ENCODE peak calls at places on chromosomes 7 and 10, in four cellular contexts. O, C, T and E are unnamed samples.

GRCh38 chr7:111074071-111074771 is 16.7 kb upstream of the LRRN3 start:
- DNase-seq in O (no peak), C (no peak), T (no peak), E (no peak)

GRCh38 chr10:74056081-74056818 is 58.3 kb downstream of the VCL start:
- DNase-seq in O (no peak), C (peak), T (no peak), E (no peak)

GRCh38 chr7:132181371-132181770 is 394.9 kb downstream of the PLXNA4 start:
- DNase-seq in O (no peak), C (no peak), T (no peak), E (no peak)

GRCh38 chr10:75294518-75294865 is 58.7 kb upstream of the COMTD1 start:
- DNase-seq in O (no peak), C (no peak), T (no peak), E (no peak)

GRCh38 chr10:32266979-32267378 is 80.0 kb downstream of the EPC1 start:
- DNase-seq in O (no peak), C (no peak), T (no peak), E (no peak)

GRCh38 chr7:137652721-137653120 is 194.1 kb downstream of the DGKI start:
- DNase-seq in O (no peak), C (peak), T (no peak), E (no peak)

GRCh38 chr10:96906864-96907263 is 74.8 kb downstream of the LCOR start:
- DNase-seq in O (no peak), C (no peak), T (no peak), E (no peak)

GRCh38 chr10:95327367-95327766 is 36.6 kb upstream of the PDLIM1 start:
- DNase-seq in O (no peak), C (peak), T (no peak), E (no peak)

GRCh38 chr10:71232089-71232998 is 20.0 kb downstream of the UNC5B start:
- DNase-seq in O (no peak), C (no peak), T (peak), E (no peak)

GRCh38 chr10:2392145-2392812 is 655.0 kb upstream of the ADARB2 start:
- DNase-seq in O (peak), C (no peak), T (no peak), E (no peak)

GRCh38 chr10:35607475-35608316 is 2.6 kb downstream of the GJD4 start:
- DNase-seq in O (no peak), C (no peak), T (no peak), E (no peak)

GRCh38 chr7:18468794-18469193 is 26.8 kb upstream of the HDAC9 start:
- DNase-seq in O (no peak), C (no peak), T (no peak), E (no peak)

GRCh38 chr10:81874878-81875679 is at the start of gene NRG3:
- DNase-seq in O (no peak), C (no peak), T (no peak), E (no peak)

GRCh38 chr7:47477191-47478016 is 104.5 kb downstream of the TNS3 start:
- DNase-seq in O (no peak), C (no peak), T (no peak), E (no peak)

GRCh38 chr7:47475880-47476227 is 106.1 kb downstream of the TNS3 start:
- DNase-seq in O (no peak), C (no peak), T (no peak), E (no peak)

GRCh38 chr7:47474211-47474936 is 107.5 kb downstream of the TNS3 start:
- DNase-seq in O (no peak), C (peak), T (no peak), E (no peak)

GRCh38 chr7:47473499-47474210 is 108.3 kb downstream of the TNS3 start:
- DNase-seq in O (no peak), C (peak), T (no peak), E (no peak)

GRCh38 chr7:47474937-47475879 is 106.7 kb downstream of the TNS3 start:
- DNase-seq in O (peak), C (peak), T (peak), E (no peak)
- TF ChIP-seq CTCF in O (no peak), C (no peak), T (no peak), E (peak)

GRCh38 chr7:98619450-98620321 is 2.6 kb downstream of the NPTX2 start:
- DNase-seq in O (no peak), C (peak), T (peak), E (no peak)
- TF ChIP-seq POLR2A in O (no peak), C (no peak), T (peak), E (no peak)

DNA sequence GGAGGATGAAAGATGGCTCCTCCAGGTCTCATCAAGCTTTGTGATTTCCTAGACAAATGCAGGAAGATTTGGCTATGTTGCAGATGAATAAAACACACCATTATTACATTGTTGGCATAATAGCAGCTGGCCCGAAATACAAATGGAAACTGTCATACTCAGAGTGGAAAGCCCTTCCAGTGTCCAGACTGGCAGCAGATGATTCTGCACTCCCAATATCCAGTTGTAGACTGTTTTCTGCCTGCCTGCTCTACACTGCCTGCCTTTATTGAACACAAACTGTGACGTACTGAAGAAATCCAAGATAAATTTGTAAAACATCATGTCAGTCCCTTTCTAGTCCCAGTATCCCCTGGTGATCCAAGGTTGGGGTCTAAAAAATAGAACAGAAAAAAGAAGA is 99.7 kb upstream of the FZD1 start:
- DNase-seq in O (no peak), C (no peak), T (no peak), E (no peak)
- H3K27ac ChIP-seq in O (no peak), C (peak), T (no peak), E (no peak)

DNA sequence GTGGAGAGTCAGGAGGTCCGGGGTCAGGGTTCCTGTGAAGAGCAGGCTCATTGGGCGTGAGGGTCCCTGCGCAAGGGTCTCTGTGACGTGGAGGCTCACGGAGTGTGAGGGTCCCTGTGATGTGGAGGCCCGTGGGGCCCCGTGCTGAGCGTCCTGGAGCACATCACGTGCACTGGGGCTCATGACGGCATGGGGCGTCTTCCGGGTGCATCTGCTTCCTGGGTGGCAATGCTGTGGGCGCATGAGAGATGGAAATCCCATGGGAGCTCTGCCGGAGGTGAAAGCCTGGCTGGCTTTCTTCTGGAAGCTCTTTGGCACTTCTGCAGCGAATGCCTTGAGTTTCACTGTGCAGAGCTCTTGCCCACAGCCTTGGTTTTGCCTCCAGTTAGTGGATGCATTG is 71.4 kb downstream of the WDR37 start:
- DNase-seq in O (no peak), C (no peak), T (peak), E (no peak)
- TF ChIP-seq CTCF in O (no peak), C (no peak), T (no peak), E (no peak)

GRCh38 chr7:26187380-26188290 is 12.9 kb downstream of the HNRNPA2B1 start:
- DNase-seq in O (no peak), C (no peak), T (no peak), E (no peak)
- TF ChIP-seq POLR2A in O (no peak), C (peak), T (no peak), E (no peak)